ENCODE peak calls at places on chromosomes 6 and 20, in five cellular contexts. A, D, F, O and B are unnamed samples.

GRCh38 chr6:15793826-15794225 is 131.0 kb upstream of the DTNBP1 start:
- DNase-seq in A (no peak), D (no peak), F (no peak), O (no peak), B (no peak)

GRCh38 chr6:3139090-3139903 is 18.0 kb downstream of the TUBB2A start:
- DNase-seq in A (no peak), D (peak; percentile 75), F (peak; percentile 81), O (no peak), B (no peak)

GRCh38 chr6:3484240-3484639 is 27.4 kb upstream of the SLC22A23 start:
- DNase-seq in A (no peak), D (no peak), F (no peak), O (no peak), B (no peak)

GRCh38 chr20:37566590-37567330 is 39.1 kb upstream of the BLCAP start:
- DNase-seq in A (no peak), D (no peak), F (no peak), O (no peak), B (no peak)

GRCh38 chr20:57062696-57063270 is 203.7 kb downstream of the BMP7 start:
- DNase-seq in A (no peak), D (no peak), F (no peak), O (no peak), B (no peak)

GRCh38 chr6:136788069-136788902 is 4.0 kb downstream of the MAP3K5 start:
- DNase-seq in A (no peak), D (no peak), F (no peak), O (no peak), B (no peak)

GRCh38 chr20:33894798-33895197 is 83.7 kb downstream of the CHMP4B start:
- DNase-seq in A (no peak), D (no peak), F (no peak), O (no peak), B (no peak)

GRCh38 chr20:44204156-44204831 is 6.3 kb downstream of the OSER1 start:
- DNase-seq in A (no peak), D (no peak), F (no peak), O (no peak), B (peak; percentile 72)

GRCh38 chr20:32557284-32557683 is 27.8 kb downstream of the NOL4L start:
- DNase-seq in A (no peak), D (peak; percentile 13), F (peak; percentile 19), O (no peak), B (no peak)

GRCh38 chr20:32559753-32560380 is 25.3 kb downstream of the NOL4L start:
- DNase-seq in A (no peak), D (peak; percentile 51), F (no peak), O (no peak), B (no peak)

GRCh38 chr20:32559216-32559752 is 25.8 kb downstream of the NOL4L start:
- DNase-seq in A (no peak), D (no peak), F (no peak), O (no peak), B (no peak)

GRCh38 chr20:32556312-32557184 is 28.6 kb downstream of the NOL4L start:
- DNase-seq in A (no peak), D (peak; percentile 36), F (peak; percentile 10), O (no peak), B (no peak)

DNA sequence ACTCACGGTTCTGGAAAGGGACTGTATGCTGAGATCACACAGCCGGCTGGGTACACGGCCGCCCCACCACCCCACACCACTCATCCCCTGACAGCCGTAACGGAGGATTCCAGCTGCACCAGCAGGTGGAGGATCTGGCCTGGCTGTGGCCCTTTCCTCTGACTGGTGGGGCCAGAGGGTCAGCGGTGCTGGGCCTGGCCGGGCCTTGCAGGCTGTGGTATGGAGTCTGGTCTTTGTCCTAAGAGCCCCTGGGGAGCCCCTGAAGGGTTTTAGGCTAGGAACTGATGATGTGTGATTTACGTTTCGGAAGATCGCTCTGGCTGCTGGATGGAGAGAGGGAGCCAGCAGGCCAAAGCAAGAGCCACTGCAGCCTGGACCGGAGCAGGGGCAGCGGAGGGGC is 26.6 kb downstream of the NOL4L start:
- DNase-seq in A (no peak), D (peak; percentile 14), F (peak; percentile 19), O (peak; percentile 46), B (no peak)
- TF ChIP-seq CTCF in A (no peak), D (no peak), F (no peak), O (no peak), B (no peak)

GRCh38 chr20:51914758-51915157 is 112.4 kb upstream of the SALL4 start:
- DNase-seq in A (no peak), D (no peak), F (no peak), O (no peak), B (no peak)
- TF ChIP-seq CTCF in A (no peak), D (no peak), F (no peak), O (no peak), B (no peak)

DNA sequence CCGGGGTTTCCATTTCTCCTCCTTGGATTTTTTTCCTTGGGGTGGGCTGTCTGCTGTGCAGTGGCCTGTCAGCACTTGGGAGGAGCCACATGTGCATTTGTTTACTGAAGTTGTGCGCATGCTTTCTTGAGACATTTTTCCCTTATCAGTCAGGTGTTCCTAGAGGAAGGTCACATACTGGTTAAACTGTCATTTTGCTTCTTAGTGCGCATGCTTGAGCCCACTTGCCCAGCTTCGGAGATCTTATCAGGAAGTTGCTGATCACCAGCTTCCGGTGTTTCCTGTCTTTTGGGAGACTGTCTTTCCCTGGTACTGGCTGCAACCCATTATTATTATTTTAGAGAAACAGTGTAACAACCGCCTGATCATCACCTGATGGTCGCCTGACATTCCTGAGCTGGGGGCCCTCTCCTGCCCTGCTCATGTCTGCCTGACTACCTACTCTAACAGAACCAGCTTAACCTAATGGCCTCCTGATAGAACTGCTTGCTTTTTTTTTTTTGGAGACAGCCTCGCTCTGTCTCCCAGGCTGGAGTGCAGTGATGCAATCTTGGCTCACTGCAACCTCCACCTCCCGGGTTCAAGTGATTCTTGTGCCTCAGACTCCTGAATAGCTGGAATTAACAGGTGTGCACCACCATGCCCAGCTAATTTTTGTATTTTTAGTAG is 378 bp upstream of the ERVFRD-1 start:
- DNase-seq in A (no peak), D (no peak), F (no peak), O (no peak), B (no peak)
- TF ChIP-seq CTCF in A (no peak), D (no peak), F (no peak), O (no peak), B (no peak)

GRCh38 chr6:10402648-10403311 is 12.1 kb downstream of the TFAP2A start:
- DNase-seq in A (no peak), D (no peak), F (no peak), O (no peak), B (no peak)

GRCh38 chr6:10406556-10406955 is 8.3 kb downstream of the TFAP2A start:
- DNase-seq in A (no peak), D (no peak), F (no peak), O (no peak), B (no peak)

GRCh38 chr6:10403385-10404106 is 11.3 kb downstream of the TFAP2A start:
- DNase-seq in A (no peak), D (no peak), F (no peak), O (no peak), B (peak; percentile 52)

GRCh38 chr6:10404799-10405524 is 9.9 kb downstream of the TFAP2A start:
- DNase-seq in A (no peak), D (peak; percentile 60), F (no peak), O (no peak), B (no peak)

GRCh38 chr6:10404107-10404798 is 10.6 kb downstream of the TFAP2A start:
- DNase-seq in A (peak; percentile 75), D (peak; percentile 91), F (peak; percentile 93), O (peak; percentile 97), B (peak; percentile 94)
- TF ChIP-seq CTCF in A (no peak), D (no peak), F (peak; percentile 22), O (peak; percentile 44), B (peak; percentile 53)